ENCODE peak calls at places on chromosomes 6 and 20, in four cellular contexts. D is right cardiac atrium, R is GM23248, O is cardiac muscle cell. Z is an unnamed sample. For H3K4me1, the result is how much of the 10 kb centered on the place peaks cover.

GRCh38 chr20:59222239-59222981 is 58.8 kb downstream of the ZNF831 start:
- DNase-seq in R (peak), O (peak), D (peak), Z (peak)

GRCh38 chr6:30885999-30886896 is 1.9 kb downstream of the DDR1 start:
- DNase-seq in R (peak), O (peak), D (peak), Z (peak)

GRCh38 chr6:44665143-44665542 is 277.6 kb downstream of the CDC5L start:
- DNase-seq in O (no peak), D (no peak), R (no peak), Z (no peak)

GRCh38 chr6:90678049-90678779 is 91.3 kb upstream of the MAP3K7 start:
- DNase-seq in O (peak), R (no peak), D (no peak), Z (no peak)

GRCh38 chr6:38909020-38909730 is 139.4 kb upstream of the GLP1R start:
- DNase-seq in D (peak), O (no peak), R (no peak), Z (no peak)

GRCh38 chr6:8175046-8175777 is 72.9 kb upstream of the EEF1E1 start:
- DNase-seq in D (no peak), O (no peak), R (no peak), Z (no peak)

GRCh38 chr6:108896111-108896661 is 48.0 kb downstream of the ARMC2 start:
- DNase-seq in R (peak), D (no peak), O (no peak), Z (no peak)

GRCh38 chr6:168690271-168690670 is 249.3 kb downstream of the SMOC2 start:
- DNase-seq in O (no peak), R (no peak), D (no peak), Z (no peak)

DNA sequence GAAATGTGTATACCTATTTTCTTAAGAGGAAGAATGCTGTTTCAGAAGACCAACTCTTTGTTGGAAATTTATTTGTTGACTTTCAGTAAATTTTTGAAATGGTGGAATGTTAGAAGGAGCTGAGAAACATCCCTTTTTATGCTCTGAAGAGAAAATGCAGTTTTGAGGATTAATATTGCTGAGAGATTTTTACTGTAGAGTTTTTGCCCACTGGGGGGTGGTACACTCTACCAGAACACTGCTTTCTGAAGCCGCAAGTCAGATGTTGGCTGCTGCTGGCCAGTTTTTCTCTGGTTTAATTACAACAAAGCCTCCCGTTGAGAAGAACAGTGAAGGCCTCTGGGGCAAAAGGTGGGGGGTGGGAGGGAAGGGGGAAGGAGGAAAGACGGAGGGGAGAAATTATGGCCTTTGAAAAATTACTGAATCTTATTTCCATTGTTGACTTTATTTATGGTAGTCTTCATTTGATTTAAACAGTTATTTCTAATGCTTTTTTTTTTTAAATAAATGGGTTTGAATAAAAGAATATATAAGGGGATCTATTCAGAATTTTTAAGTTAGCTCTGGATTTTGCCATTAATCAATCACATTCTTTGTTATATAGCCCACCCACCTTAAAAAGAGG is 3.0 kb downstream of the FLRT3 start:
- DNase-seq in R (peak), O (peak), D (peak), Z (peak)
- H3K27ac ChIP-seq in R (no peak), O (no peak), D (no peak), Z (no peak)

GRCh38 chr6:11013671-11014070 is 30.4 kb downstream of the ELOVL2 start:
- DNase-seq in D (no peak), R (no peak), O (no peak), Z (no peak)

GRCh38 chr6:11012976-11013375 is 31.1 kb downstream of the ELOVL2 start:
- DNase-seq in D (no peak), R (no peak), O (no peak), Z (no peak)

GRCh38 chr6:11009353-11009752 is 34.8 kb downstream of the ELOVL2 start:
- DNase-seq in O (no peak), D (no peak), R (peak), Z (no peak)

GRCh38 chr6:11012295-11012754 is 31.8 kb downstream of the ELOVL2 start:
- DNase-seq in R (no peak), O (no peak), D (no peak), Z (no peak)

GRCh38 chr6:11011787-11012234 is 32.3 kb downstream of the ELOVL2 start:
- DNase-seq in R (peak), O (peak), D (peak), Z (peak)
- H3K4me1 ChIP-seq in R (under half), O (under half), D (under half), Z (under half)

GRCh38 chr20:50245561-50246366 is 55.1 kb downstream of the CEBPB start:
- DNase-seq in R (peak), O (no peak), D (no peak), Z (peak)

GRCh38 chr20:50243610-50244351 is 53.2 kb downstream of the CEBPB start:
- DNase-seq in O (no peak), D (no peak), R (no peak), Z (no peak)

GRCh38 chr20:50246367-50247195 is 56.0 kb downstream of the CEBPB start:
- DNase-seq in D (no peak), R (no peak), O (no peak), Z (no peak)

GRCh38 chr20:50242863-50243609 is 52.4 kb downstream of the CEBPB start:
- DNase-seq in O (no peak), D (no peak), R (no peak), Z (peak)

DNA sequence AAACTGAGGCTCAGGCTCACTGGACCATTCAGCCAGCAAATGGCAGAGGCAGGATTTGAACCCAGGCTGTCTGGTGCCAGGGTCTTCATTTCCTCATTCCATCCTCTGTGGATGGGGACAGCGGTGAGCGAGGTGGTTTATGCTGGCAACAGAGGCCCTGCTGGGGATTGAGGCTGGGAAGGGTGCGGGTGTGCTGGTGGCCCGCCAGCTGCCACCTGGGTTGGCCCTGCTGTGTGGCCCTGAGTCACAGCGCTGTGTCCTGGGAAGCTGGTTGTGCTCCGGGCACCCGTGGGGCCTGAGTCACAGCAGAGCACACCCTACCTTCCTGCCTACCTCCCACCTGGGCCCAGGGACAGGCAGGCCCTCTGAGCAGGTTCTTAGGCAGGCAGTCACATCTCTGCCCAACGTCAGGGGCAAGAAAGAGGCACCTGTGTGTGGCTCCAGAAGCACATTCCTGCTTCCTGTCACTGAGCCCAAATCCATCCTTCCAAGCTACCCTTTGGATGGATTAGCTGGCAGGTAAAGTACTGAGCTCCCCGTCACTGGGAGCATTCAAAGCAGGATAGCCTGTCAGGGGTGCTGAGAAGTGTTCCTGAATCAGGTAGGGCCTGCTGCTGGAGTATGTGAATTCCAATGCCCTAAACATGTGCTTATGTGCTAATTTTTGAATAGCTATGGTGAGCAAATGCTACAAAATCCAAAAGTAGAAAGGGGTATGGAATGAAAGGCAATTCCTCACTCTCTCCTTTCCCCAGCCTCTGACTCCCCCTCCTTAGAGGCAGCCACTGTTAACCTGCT is 53.9 kb downstream of the CEBPB start:
- DNase-seq in D (no peak), O (no peak), R (no peak), Z (no peak)
- H3K27ac ChIP-seq in D (no peak), O (no peak), R (no peak), Z (no peak)

DNA sequence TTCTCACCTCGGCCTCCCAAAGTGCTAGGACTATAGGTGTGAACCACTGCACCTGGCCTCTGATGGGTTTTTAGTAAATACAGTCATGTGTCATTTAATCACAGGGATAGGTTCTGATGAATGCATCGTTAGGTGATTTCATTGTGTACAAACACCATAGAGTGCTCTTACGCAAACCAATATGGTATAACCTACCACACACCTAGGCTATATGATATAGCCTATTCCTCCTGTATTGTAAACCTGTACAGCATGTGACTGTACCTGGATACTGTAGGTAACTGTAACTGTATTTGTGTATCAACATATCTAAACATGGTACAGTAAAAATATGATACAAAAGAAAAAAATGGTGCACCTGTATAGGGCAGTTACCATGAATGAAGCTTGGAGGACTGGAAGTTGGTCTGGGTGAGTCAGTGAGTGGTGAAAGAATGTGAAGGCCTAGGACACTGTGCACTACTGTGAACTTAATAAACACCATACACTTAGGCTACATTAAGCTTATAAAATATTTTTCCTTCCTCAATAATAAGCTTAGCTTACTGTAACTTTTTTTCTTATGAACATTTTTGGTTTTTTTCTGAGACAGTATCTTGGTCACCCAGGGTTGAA is 10.0 kb downstream of the BICRAL start:
- DNase-seq in D (no peak), O (no peak), R (peak), Z (no peak)
- H3K4me1 ChIP-seq in D (under half), O (under half), R (under half), Z (under half)

GRCh38 chr6:128097019-128097418 is 196.2 kb upstream of the THEMIS start:
- DNase-seq in O (no peak), R (no peak), D (no peak), Z (no peak)
- H3K27ac ChIP-seq in O (no peak), R (no peak), D (no peak), Z (no peak)

GRCh38 chr6:148465011-148465335 is 122.3 kb downstream of the SASH1 start:
- DNase-seq in O (no peak), D (peak), R (no peak), Z (no peak)

GRCh38 chr6:148467926-148468325 is 125.3 kb downstream of the SASH1 start:
- DNase-seq in R (no peak), O (no peak), D (no peak), Z (no peak)

GRCh38 chr6:148464319-148465010 is 121.8 kb downstream of the SASH1 start:
- DNase-seq in O (peak), R (peak), D (peak), Z (peak)

GRCh38 chr6:148465654-148466053 is 123.0 kb downstream of the SASH1 start:
- DNase-seq in D (peak), O (no peak), R (no peak), Z (peak)

GRCh38 chr6:148466158-148466557 is 123.5 kb downstream of the SASH1 start:
- DNase-seq in O (no peak), R (peak), D (peak), Z (no peak)
- H3K4me1 ChIP-seq in O (under half), R (under half), D (under half), Z (under half)

GRCh38 chr6:162580619-162581018 is 146.9 kb downstream of the PRKN start:
- DNase-seq in O (no peak), R (no peak), D (no peak), Z (no peak)
- H3K27ac ChIP-seq in O (no peak), R (no peak), D (no peak), Z (no peak)

DNA sequence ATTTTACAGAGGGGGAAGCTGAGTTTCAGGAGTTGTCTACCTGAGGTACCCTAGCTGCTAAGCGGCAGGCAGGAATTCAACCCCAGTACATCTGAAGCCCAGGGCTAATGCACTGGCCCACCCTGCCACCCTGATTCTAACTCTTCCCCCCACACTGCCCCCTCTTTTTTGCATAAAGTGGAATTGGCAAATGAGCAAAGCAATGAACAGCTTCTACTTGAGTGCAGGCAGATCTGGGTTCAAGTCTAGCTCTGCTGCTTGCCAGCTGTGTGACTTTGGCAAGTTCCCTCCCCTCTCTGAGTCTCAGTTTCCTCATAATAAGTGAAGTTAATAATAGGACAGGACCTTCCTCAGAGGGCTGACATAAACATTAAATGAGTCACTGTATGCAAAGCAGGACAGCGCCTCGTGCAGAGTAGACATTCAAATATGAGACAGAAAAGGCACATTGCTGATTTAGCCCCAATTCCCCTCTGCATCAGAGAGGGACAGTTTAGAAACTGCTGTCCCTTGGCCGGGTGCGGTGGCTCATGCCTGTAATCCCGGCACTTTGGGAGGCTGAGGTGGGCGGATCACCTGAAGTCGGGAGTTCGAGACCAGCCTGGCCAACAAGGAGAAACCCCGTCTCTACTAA is 4.7 kb downstream of the ADA start:
- DNase-seq in O (no peak), D (no peak), R (peak), Z (no peak)
- H3K4me1 ChIP-seq in O (under half), D (under half), R (under half), Z (under half)

DNA sequence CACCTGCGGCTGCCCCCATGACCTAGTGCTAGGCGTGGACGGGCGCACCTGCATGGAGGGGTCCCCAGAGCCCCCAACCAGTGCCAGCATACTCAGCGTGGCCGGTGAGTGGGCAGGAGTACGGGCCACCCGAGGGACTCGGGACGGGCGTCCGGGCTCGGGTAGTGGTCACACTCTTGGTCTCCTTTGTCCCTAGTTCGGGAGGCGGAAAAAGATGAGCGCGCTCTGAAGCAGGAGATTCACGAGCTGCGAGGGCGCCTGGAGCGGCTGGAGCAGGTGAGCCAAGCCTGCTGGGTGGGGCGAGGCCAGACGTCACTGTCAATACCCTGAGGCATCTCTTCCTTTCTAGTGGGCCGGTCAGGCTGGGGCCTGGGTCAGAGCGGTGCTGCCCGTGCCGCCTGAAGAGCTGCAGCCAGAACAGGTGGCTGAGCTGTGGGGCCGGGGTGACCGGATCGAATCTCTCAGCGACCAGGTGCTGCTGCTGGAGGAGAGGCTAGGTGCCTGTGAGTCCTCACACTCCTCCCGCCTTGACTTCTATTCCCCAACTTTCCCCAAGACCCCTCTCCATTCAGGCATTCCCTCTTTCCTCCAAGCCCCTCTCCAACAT is 2.9 kb downstream of the EGFL8 start:
- DNase-seq in O (no peak), D (peak), R (no peak), Z (no peak)
- H3K27ac ChIP-seq in O (peak), D (no peak), R (no peak), Z (peak)

Z was measured in testis.